ENCODE peak calls at places on chromosome 1, in ten cellular contexts. One of them, this sample, is unnamed.

GRCh38 chr1:208244584-208244916 is 366 bp upstream of the PLXNA2 start:
- DNase-seq in transverse colon: no peak
- DNase-seq in lower leg skin: no peak
- DNase-seq in breast epithelium: no peak
- DNase-seq in upper lobe of left lung: no peak
- DNase-seq in HCT116: no peak
- DNase-seq in tibial nerve: no peak
- DNase-seq in ovary: no peak
- DNase-seq in A549: no peak
- DNase-seq in IMR-90: no peak
- DNase-seq in this sample: no peak

GRCh38 chr1:66265796-66266195 is 268.2 kb upstream of the SGIP1 start:
- DNase-seq in transverse colon: no peak
- DNase-seq in lower leg skin: no peak
- DNase-seq in breast epithelium: no peak
- DNase-seq in upper lobe of left lung: no peak
- DNase-seq in HCT116: no peak
- DNase-seq in tibial nerve: no peak
- DNase-seq in ovary: no peak
- DNase-seq in A549: no peak
- DNase-seq in IMR-90: no peak
- DNase-seq in this sample: no peak

GRCh38 chr1:95309031-95309459 is 75.0 kb downstream of the RWDD3 start:
- DNase-seq in transverse colon: no peak
- DNase-seq in lower leg skin: no peak
- DNase-seq in breast epithelium: no peak
- DNase-seq in upper lobe of left lung: no peak
- DNase-seq in HCT116: peak
- DNase-seq in tibial nerve: no peak
- DNase-seq in ovary: no peak
- DNase-seq in A549: peak
- DNase-seq in IMR-90: peak
- DNase-seq in this sample: peak

GRCh38 chr1:52158218-52158617 is 16.3 kb downstream of the ZFYVE9 start:
- DNase-seq in transverse colon: no peak
- DNase-seq in lower leg skin: no peak
- DNase-seq in breast epithelium: no peak
- DNase-seq in upper lobe of left lung: no peak
- DNase-seq in HCT116: no peak
- DNase-seq in tibial nerve: no peak
- DNase-seq in ovary: no peak
- DNase-seq in A549: no peak
- DNase-seq in IMR-90: no peak
- DNase-seq in this sample: no peak

GRCh38 chr1:41618871-41619270 is 134.4 kb upstream of the EDN2 start:
- DNase-seq in transverse colon: no peak
- DNase-seq in lower leg skin: no peak
- DNase-seq in breast epithelium: no peak
- DNase-seq in upper lobe of left lung: peak
- DNase-seq in HCT116: no peak
- DNase-seq in tibial nerve: no peak
- DNase-seq in ovary: no peak
- DNase-seq in A549: no peak
- DNase-seq in IMR-90: no peak
- DNase-seq in this sample: no peak

GRCh38 chr1:217311766-217312165 is 319.1 kb downstream of the GPATCH2 start:
- DNase-seq in transverse colon: no peak
- DNase-seq in lower leg skin: no peak
- DNase-seq in breast epithelium: no peak
- DNase-seq in upper lobe of left lung: no peak
- DNase-seq in HCT116: no peak
- DNase-seq in tibial nerve: no peak
- DNase-seq in ovary: no peak
- DNase-seq in A549: no peak
- DNase-seq in IMR-90: peak
- DNase-seq in this sample: no peak

GRCh38 chr1:170657275-170657853 is 6.6 kb upstream of the PRRX1 start:
- DNase-seq in transverse colon: no peak
- DNase-seq in lower leg skin: no peak
- DNase-seq in breast epithelium: no peak
- DNase-seq in upper lobe of left lung: no peak
- DNase-seq in HCT116: no peak
- DNase-seq in tibial nerve: no peak
- DNase-seq in ovary: no peak
- DNase-seq in A549: no peak
- DNase-seq in IMR-90: peak
- DNase-seq in this sample: no peak

GRCh38 chr1:239337776-239338435 is 48.5 kb upstream of the CHRM3 start:
- DNase-seq in transverse colon: peak
- DNase-seq in lower leg skin: no peak
- DNase-seq in breast epithelium: no peak
- DNase-seq in upper lobe of left lung: no peak
- DNase-seq in HCT116: no peak
- DNase-seq in tibial nerve: no peak
- DNase-seq in ovary: no peak
- DNase-seq in A549: no peak
- DNase-seq in IMR-90: no peak
- DNase-seq in this sample: no peak

GRCh38 chr1:229412056-229412455 is 21.8 kb downstream of the ACTA1 start:
- DNase-seq in transverse colon: no peak
- DNase-seq in lower leg skin: no peak
- DNase-seq in breast epithelium: no peak
- DNase-seq in upper lobe of left lung: no peak
- DNase-seq in HCT116: no peak
- DNase-seq in tibial nerve: no peak
- DNase-seq in ovary: no peak
- DNase-seq in A549: no peak
- DNase-seq in IMR-90: no peak
- DNase-seq in this sample: no peak

GRCh38 chr1:167671727-167672511 is 41.9 kb downstream of the RCSD1 start:
- DNase-seq in transverse colon: no peak
- DNase-seq in lower leg skin: no peak
- DNase-seq in breast epithelium: no peak
- DNase-seq in upper lobe of left lung: no peak
- DNase-seq in HCT116: no peak
- DNase-seq in tibial nerve: no peak
- DNase-seq in ovary: no peak
- DNase-seq in A549: no peak
- DNase-seq in IMR-90: no peak
- DNase-seq in this sample: no peak

GRCh38 chr1:9473032-9473792 is 66.1 kb upstream of the SLC25A33 start:
- DNase-seq in transverse colon: peak
- DNase-seq in lower leg skin: peak
- DNase-seq in breast epithelium: peak
- DNase-seq in upper lobe of left lung: peak
- DNase-seq in HCT116: peak
- DNase-seq in tibial nerve: peak
- DNase-seq in ovary: peak
- DNase-seq in A549: peak
- DNase-seq in IMR-90: peak
- DNase-seq in this sample: no peak

GRCh38 chr1:65050735-65051134 is 84.4 kb upstream of the JAK1 start:
- DNase-seq in transverse colon: no peak
- DNase-seq in lower leg skin: no peak
- DNase-seq in breast epithelium: no peak
- DNase-seq in upper lobe of left lung: no peak
- DNase-seq in HCT116: no peak
- DNase-seq in tibial nerve: no peak
- DNase-seq in ovary: no peak
- DNase-seq in A549: no peak
- DNase-seq in IMR-90: no peak
- DNase-seq in this sample: no peak

DNA sequence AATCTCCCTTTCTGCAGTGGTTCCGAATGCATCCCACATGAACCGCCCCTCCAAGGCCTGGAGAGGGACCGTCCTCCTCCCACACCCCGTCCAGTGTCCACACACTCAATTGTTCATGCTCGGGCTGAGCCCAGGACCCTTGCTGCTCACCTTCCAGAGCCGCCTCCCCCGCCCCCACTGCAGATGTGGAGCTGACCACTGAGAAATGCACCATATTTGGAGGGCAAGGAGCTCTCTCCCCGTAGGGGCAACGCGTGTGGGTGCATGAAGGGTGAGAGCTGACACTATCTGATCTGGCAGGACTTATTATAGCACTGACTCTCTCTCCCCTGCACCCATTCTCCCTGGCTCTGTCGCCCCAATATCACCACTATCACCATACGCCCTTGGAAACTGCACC is 4.0 kb upstream of the S100A3 start:
- DNase-seq in transverse colon: peak
- DNase-seq in lower leg skin: no peak
- DNase-seq in breast epithelium: no peak
- DNase-seq in upper lobe of left lung: no peak
- DNase-seq in HCT116: no peak
- DNase-seq in tibial nerve: no peak
- DNase-seq in ovary: no peak
- DNase-seq in A549: no peak
- DNase-seq in IMR-90: no peak
- DNase-seq in this sample: no peak
- TF ChIP-seq POLR2A in transverse colon: no peak
- TF ChIP-seq POLR2A in lower leg skin: no peak
- TF ChIP-seq POLR2A in breast epithelium: no peak
- TF ChIP-seq POLR2A in upper lobe of left lung: no peak
- TF ChIP-seq POLR2A in HCT116: no peak
- TF ChIP-seq POLR2A in tibial nerve: no peak
- TF ChIP-seq POLR2A in ovary: no peak
- TF ChIP-seq POLR2A in A549: no peak
- TF ChIP-seq POLR2A in IMR-90: no peak
- TF ChIP-seq POLR2A in this sample: no peak

GRCh38 chr1:152667625-152668024 is 4.4 kb downstream of the LCE2D start:
- DNase-seq in transverse colon: no peak
- DNase-seq in lower leg skin: no peak
- DNase-seq in breast epithelium: no peak
- DNase-seq in upper lobe of left lung: no peak
- DNase-seq in HCT116: no peak
- DNase-seq in tibial nerve: no peak
- DNase-seq in ovary: no peak
- DNase-seq in A549: no peak
- DNase-seq in IMR-90: no peak
- DNase-seq in this sample: no peak
- H3K4me3 ChIP-seq in transverse colon: no peak
- H3K4me3 ChIP-seq in lower leg skin: no peak
- H3K4me3 ChIP-seq in breast epithelium: no peak
- H3K4me3 ChIP-seq in upper lobe of left lung: no peak
- H3K4me3 ChIP-seq in HCT116: no peak
- H3K4me3 ChIP-seq in tibial nerve: no peak
- H3K4me3 ChIP-seq in ovary: no peak
- H3K4me3 ChIP-seq in A549: no peak
- H3K4me3 ChIP-seq in IMR-90: no peak
- H3K4me3 ChIP-seq in this sample: no peak

GRCh38 chr1:227947425-227947677 is 381 bp downstream of the WNT9A start:
- DNase-seq in transverse colon: no peak
- DNase-seq in lower leg skin: no peak
- DNase-seq in breast epithelium: no peak
- DNase-seq in upper lobe of left lung: no peak
- DNase-seq in HCT116: no peak
- DNase-seq in tibial nerve: no peak
- DNase-seq in ovary: no peak
- DNase-seq in A549: peak
- DNase-seq in IMR-90: no peak
- DNase-seq in this sample: no peak

GRCh38 chr1:227947678-227948492 is at the start of gene WNT9A:
- DNase-seq in transverse colon: peak
- DNase-seq in lower leg skin: no peak
- DNase-seq in breast epithelium: no peak
- DNase-seq in upper lobe of left lung: peak
- DNase-seq in HCT116: no peak
- DNase-seq in tibial nerve: no peak
- DNase-seq in ovary: peak
- DNase-seq in A549: peak
- DNase-seq in IMR-90: peak
- DNase-seq in this sample: no peak

GRCh38 chr1:227944931-227945890 is 2.5 kb downstream of the WNT9A start:
- DNase-seq in transverse colon: no peak
- DNase-seq in lower leg skin: no peak
- DNase-seq in breast epithelium: no peak
- DNase-seq in upper lobe of left lung: peak
- DNase-seq in HCT116: no peak
- DNase-seq in tibial nerve: no peak
- DNase-seq in ovary: peak
- DNase-seq in A549: no peak
- DNase-seq in IMR-90: no peak
- DNase-seq in this sample: no peak

GRCh38 chr1:227945891-227946623 is 1.7 kb downstream of the WNT9A start:
- DNase-seq in transverse colon: peak
- DNase-seq in lower leg skin: peak
- DNase-seq in breast epithelium: peak
- DNase-seq in upper lobe of left lung: peak
- DNase-seq in HCT116: peak
- DNase-seq in tibial nerve: no peak
- DNase-seq in ovary: peak
- DNase-seq in A549: peak
- DNase-seq in IMR-90: peak
- DNase-seq in this sample: peak

DNA sequence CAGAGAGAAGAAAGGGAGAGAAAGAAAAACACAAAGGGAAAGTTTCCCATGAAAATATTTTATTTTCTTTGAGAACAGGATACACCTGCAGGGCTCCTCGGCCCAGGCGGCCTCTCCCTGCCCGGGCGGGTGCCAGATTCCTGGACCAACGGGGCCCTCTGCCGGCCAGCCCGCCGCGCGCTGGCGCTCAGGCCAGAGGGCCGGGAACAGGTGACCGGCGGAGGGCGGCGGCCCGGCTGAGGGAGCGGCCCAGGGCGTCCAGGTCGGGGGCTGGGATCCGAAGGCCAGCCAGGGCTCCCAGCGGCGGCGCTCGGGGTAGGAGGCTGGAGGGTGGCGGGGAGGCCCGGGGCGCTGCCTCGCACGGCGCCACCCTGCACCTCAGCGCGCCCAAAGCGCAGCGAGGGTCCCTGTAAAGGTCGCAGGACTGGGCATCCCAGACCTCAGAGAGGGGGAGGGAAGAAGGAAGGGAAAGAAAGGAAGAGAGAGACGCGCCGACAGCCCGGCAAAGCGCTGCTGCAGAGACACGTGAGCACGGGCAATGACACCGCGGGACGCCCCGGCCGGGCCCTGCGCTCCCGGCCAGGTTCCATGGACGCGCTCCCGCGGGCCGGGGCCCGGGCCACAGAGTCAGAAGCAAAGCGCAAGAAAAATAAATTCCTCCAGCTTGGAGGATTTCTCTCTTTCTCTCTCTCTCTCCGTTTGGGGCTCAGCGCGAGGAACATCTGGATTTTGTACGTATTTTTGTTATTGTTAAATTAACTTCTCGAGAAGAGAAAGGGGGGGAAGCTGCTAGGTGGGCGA is 908 bp downstream of the WNT9A start:
- DNase-seq in transverse colon: peak
- DNase-seq in lower leg skin: no peak
- DNase-seq in breast epithelium: peak
- DNase-seq in upper lobe of left lung: peak
- DNase-seq in HCT116: peak
- DNase-seq in tibial nerve: peak
- DNase-seq in ovary: peak
- DNase-seq in A549: peak
- DNase-seq in IMR-90: peak
- DNase-seq in this sample: peak
- TF ChIP-seq CTCF in transverse colon: peak
- TF ChIP-seq CTCF in lower leg skin: no peak
- TF ChIP-seq CTCF in breast epithelium: peak
- TF ChIP-seq CTCF in upper lobe of left lung: peak
- TF ChIP-seq CTCF in HCT116: peak
- TF ChIP-seq CTCF in tibial nerve: peak
- TF ChIP-seq CTCF in ovary: peak
- TF ChIP-seq CTCF in A549: peak
- TF ChIP-seq CTCF in IMR-90: peak
- TF ChIP-seq CTCF in this sample: peak

GRCh38 chr1:68120136-68120791 is 69.8 kb upstream of the DIRAS3 start:
- DNase-seq in transverse colon: peak
- DNase-seq in lower leg skin: peak
- DNase-seq in breast epithelium: peak
- DNase-seq in upper lobe of left lung: no peak
- DNase-seq in HCT116: peak
- DNase-seq in tibial nerve: peak
- DNase-seq in ovary: peak
- DNase-seq in A549: peak
- DNase-seq in IMR-90: peak
- DNase-seq in this sample: peak
- TF ChIP-seq POLR2A in transverse colon: no peak
- TF ChIP-seq POLR2A in lower leg skin: no peak
- TF ChIP-seq POLR2A in breast epithelium: no peak
- TF ChIP-seq POLR2A in upper lobe of left lung: no peak
- TF ChIP-seq POLR2A in HCT116: no peak
- TF ChIP-seq POLR2A in tibial nerve: no peak
- TF ChIP-seq POLR2A in ovary: peak
- TF ChIP-seq POLR2A in A549: no peak
- TF ChIP-seq POLR2A in IMR-90: no peak
- TF ChIP-seq POLR2A in this sample: no peak

This sample was measured in prostate gland.